ENCODE peak calls at places on chromosomes 4 and X, in nine cellular contexts. One of them, this sample, is unnamed.

GRCh38 chrX:107672955-107673378 is 44.7 kb downstream of the PRPS1 start:
- DNase-seq in PC-3: peak; percentile 84
- DNase-seq in A673: peak; percentile 63
- DNase-seq in left ventricle myocardium inferior: peak; percentile 67
- DNase-seq in GM23338: peak; percentile 73
- DNase-seq in cardiac muscle cell: peak; percentile 90
- DNase-seq in A549: peak; percentile 31
- DNase-seq in ovary: peak; percentile 76
- DNase-seq in tibial artery: peak; percentile 77
- DNase-seq in this sample: peak; percentile 84

GRCh38 chr4:1795304-1796195 is 2.5 kb downstream of the FGFR3 start:
- DNase-seq in PC-3: no peak
- DNase-seq in A673: peak; percentile 45
- DNase-seq in left ventricle myocardium inferior: no peak
- DNase-seq in GM23338: peak; percentile 63
- DNase-seq in cardiac muscle cell: no peak
- DNase-seq in A549: no peak
- DNase-seq in ovary: no peak
- DNase-seq in tibial artery: no peak
- DNase-seq in this sample: no peak

GRCh38 chrX:119647552-119648420 is 41.6 kb upstream of the NKRF start:
- DNase-seq in PC-3: no peak
- DNase-seq in A673: no peak
- DNase-seq in left ventricle myocardium inferior: no peak
- DNase-seq in GM23338: no peak
- DNase-seq in cardiac muscle cell: no peak
- DNase-seq in A549: no peak
- DNase-seq in ovary: no peak
- DNase-seq in tibial artery: no peak
- DNase-seq in this sample: no peak

GRCh38 chr4:6951880-6952381 is 42.3 kb downstream of the TBC1D14 start:
- DNase-seq in PC-3: no peak
- DNase-seq in A673: no peak
- DNase-seq in left ventricle myocardium inferior: no peak
- DNase-seq in GM23338: no peak
- DNase-seq in cardiac muscle cell: no peak
- DNase-seq in A549: no peak
- DNase-seq in ovary: no peak
- DNase-seq in tibial artery: no peak
- DNase-seq in this sample: no peak

GRCh38 chr4:183506389-183506735 is 1.5 kb downstream of the ING2 start:
- DNase-seq in PC-3: no peak
- DNase-seq in A673: no peak
- DNase-seq in left ventricle myocardium inferior: no peak
- DNase-seq in GM23338: no peak
- DNase-seq in cardiac muscle cell: no peak
- DNase-seq in A549: no peak
- DNase-seq in ovary: no peak
- DNase-seq in tibial artery: no peak
- DNase-seq in this sample: no peak

GRCh38 chrX:44456685-44457084 is 86.0 kb downstream of the FUNDC1 start:
- DNase-seq in PC-3: no peak
- DNase-seq in A673: no peak
- DNase-seq in left ventricle myocardium inferior: no peak
- DNase-seq in GM23338: no peak
- DNase-seq in cardiac muscle cell: no peak
- DNase-seq in A549: no peak
- DNase-seq in ovary: no peak
- DNase-seq in tibial artery: no peak
- DNase-seq in this sample: no peak

GRCh38 chr4:65367306-65367705 is 303.0 kb downstream of the EPHA5 start:
- DNase-seq in PC-3: peak; percentile 44
- DNase-seq in A673: no peak
- DNase-seq in left ventricle myocardium inferior: no peak
- DNase-seq in GM23338: no peak
- DNase-seq in cardiac muscle cell: no peak
- DNase-seq in A549: no peak
- DNase-seq in ovary: no peak
- DNase-seq in tibial artery: no peak
- DNase-seq in this sample: no peak

GRCh38 chr4:67014592-67014991 is 530.7 kb downstream of the CENPC start:
- DNase-seq in PC-3: no peak
- DNase-seq in A673: no peak
- DNase-seq in left ventricle myocardium inferior: no peak
- DNase-seq in GM23338: peak; percentile 37
- DNase-seq in cardiac muscle cell: no peak
- DNase-seq in A549: no peak
- DNase-seq in ovary: no peak
- DNase-seq in tibial artery: no peak
- DNase-seq in this sample: no peak

DNA sequence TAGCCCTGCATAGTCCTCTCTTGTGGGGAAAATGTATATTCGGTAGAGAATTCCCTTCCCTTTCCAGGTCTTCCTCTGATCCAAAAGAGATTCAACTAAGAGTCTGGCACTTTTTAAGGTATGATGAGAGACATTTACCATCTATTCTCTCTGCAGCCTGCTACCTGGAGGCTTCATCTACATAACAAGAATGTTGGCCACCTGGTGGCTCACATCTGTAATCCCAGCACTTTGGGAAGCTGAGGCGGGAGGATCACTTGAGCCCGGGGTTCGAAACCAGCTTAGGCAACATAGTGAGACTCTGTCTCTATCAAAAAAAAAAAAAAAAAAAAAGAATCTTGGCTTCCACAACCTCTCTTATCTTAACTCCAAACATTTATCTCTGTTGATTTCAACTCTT is 40.4 kb upstream of the NOCT start:
- DNase-seq in PC-3: no peak
- DNase-seq in A673: no peak
- DNase-seq in left ventricle myocardium inferior: no peak
- DNase-seq in GM23338: peak; percentile 91
- DNase-seq in cardiac muscle cell: no peak
- DNase-seq in A549: no peak
- DNase-seq in ovary: no peak
- DNase-seq in tibial artery: no peak
- DNase-seq in this sample: no peak
- TF ChIP-seq CTCF in PC-3: no peak
- TF ChIP-seq CTCF in A673: no peak
- TF ChIP-seq CTCF in left ventricle myocardium inferior: no peak
- TF ChIP-seq CTCF in GM23338: peak; percentile 40
- TF ChIP-seq CTCF in cardiac muscle cell: no peak
- TF ChIP-seq CTCF in A549: no peak
- TF ChIP-seq CTCF in ovary: no peak
- TF ChIP-seq CTCF in tibial artery: no peak
- TF ChIP-seq CTCF in this sample: no peak

GRCh38 chr4:68361146-68361589 is 11.3 kb upstream of the YTHDC1 start:
- DNase-seq in PC-3: peak; percentile 94
- DNase-seq in A673: no peak
- DNase-seq in left ventricle myocardium inferior: no peak
- DNase-seq in GM23338: no peak
- DNase-seq in cardiac muscle cell: peak; percentile 47
- DNase-seq in A549: no peak
- DNase-seq in ovary: no peak
- DNase-seq in tibial artery: no peak
- DNase-seq in this sample: peak; percentile 74

GRCh38 chr4:68359508-68359907 is 9.6 kb upstream of the YTHDC1 start:
- DNase-seq in PC-3: no peak
- DNase-seq in A673: no peak
- DNase-seq in left ventricle myocardium inferior: no peak
- DNase-seq in GM23338: no peak
- DNase-seq in cardiac muscle cell: no peak
- DNase-seq in A549: no peak
- DNase-seq in ovary: no peak
- DNase-seq in tibial artery: no peak
- DNase-seq in this sample: no peak

GRCh38 chr4:68365068-68365467 is 15.2 kb upstream of the YTHDC1 start:
- DNase-seq in PC-3: no peak
- DNase-seq in A673: no peak
- DNase-seq in left ventricle myocardium inferior: no peak
- DNase-seq in GM23338: no peak
- DNase-seq in cardiac muscle cell: no peak
- DNase-seq in A549: no peak
- DNase-seq in ovary: no peak
- DNase-seq in tibial artery: no peak
- DNase-seq in this sample: no peak

GRCh38 chr4:68358988-68359387 is 9.1 kb upstream of the YTHDC1 start:
- DNase-seq in PC-3: no peak
- DNase-seq in A673: no peak
- DNase-seq in left ventricle myocardium inferior: no peak
- DNase-seq in GM23338: no peak
- DNase-seq in cardiac muscle cell: no peak
- DNase-seq in A549: no peak
- DNase-seq in ovary: no peak
- DNase-seq in tibial artery: no peak
- DNase-seq in this sample: no peak

GRCh38 chr4:68360570-68360969 is 10.7 kb upstream of the YTHDC1 start:
- DNase-seq in PC-3: no peak
- DNase-seq in A673: no peak
- DNase-seq in left ventricle myocardium inferior: no peak
- DNase-seq in GM23338: no peak
- DNase-seq in cardiac muscle cell: no peak
- DNase-seq in A549: no peak
- DNase-seq in ovary: no peak
- DNase-seq in tibial artery: no peak
- DNase-seq in this sample: no peak
- H3K27ac ChIP-seq in PC-3: peak overlapping the region; percentile 54
- H3K27ac ChIP-seq in A673: no peak overlapping the region
- H3K27ac ChIP-seq in left ventricle myocardium inferior: no peak overlapping the region
- H3K27ac ChIP-seq in GM23338: no peak overlapping the region
- H3K27ac ChIP-seq in cardiac muscle cell: no peak overlapping the region
- H3K27ac ChIP-seq in A549: peak overlapping the region; percentile 72
- H3K27ac ChIP-seq in ovary: no peak overlapping the region
- H3K27ac ChIP-seq in tibial artery: no peak overlapping the region
- H3K27ac ChIP-seq in this sample: peak overlapping the region; percentile 84

DNA sequence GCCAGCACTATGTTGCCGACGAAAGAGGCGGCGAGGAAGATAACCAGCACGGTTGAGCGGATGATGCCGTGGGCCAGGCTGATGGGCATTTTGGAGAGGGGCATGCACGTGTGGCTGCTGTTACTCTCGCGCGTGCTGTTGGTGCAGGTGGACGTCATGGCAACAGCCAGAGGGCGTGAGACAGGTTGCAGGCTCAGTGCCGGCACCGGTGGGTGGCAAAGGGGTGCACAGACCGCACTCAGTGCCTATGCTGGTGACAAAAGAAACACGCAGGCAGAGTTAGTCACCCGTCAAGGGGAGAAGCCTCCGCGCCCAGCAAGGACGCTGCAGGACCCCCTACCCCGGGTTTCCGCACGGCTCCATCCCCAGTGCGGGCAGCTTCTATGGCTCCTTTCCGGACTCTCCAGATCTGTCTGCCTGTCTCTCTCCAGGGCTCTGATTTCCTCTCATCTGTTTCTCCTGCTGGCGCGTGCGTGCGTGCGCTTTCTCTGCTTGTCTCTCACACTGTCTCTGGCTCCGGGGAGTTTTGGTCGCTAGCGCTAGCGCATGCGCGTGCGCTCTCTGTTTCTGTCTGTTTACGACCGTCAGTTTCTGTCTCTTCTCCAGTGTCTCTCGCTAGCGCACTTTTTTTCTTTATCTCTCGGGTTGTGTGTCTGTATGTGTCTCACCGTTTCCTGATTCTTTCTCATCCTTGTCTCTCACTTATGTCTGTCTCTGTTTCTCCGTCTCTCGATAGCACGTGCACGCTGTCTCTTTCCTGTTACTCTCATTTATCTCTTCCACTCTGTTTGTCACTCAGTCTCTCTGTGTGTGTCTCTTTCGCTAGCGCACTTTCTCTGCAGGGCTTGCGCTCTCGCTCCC is 2.0 kb downstream of the GPR101 start:
- DNase-seq in PC-3: peak; percentile 48
- DNase-seq in A673: peak; percentile 78
- DNase-seq in left ventricle myocardium inferior: no peak
- DNase-seq in GM23338: peak; percentile 68
- DNase-seq in cardiac muscle cell: peak; percentile 49
- DNase-seq in A549: no peak
- DNase-seq in ovary: peak; percentile 26
- DNase-seq in tibial artery: no peak
- DNase-seq in this sample: no peak
- TF ChIP-seq CTCF in PC-3: no peak
- TF ChIP-seq CTCF in A673: no peak
- TF ChIP-seq CTCF in left ventricle myocardium inferior: no peak
- TF ChIP-seq CTCF in GM23338: no peak
- TF ChIP-seq CTCF in cardiac muscle cell: no peak
- TF ChIP-seq CTCF in A549: no peak
- TF ChIP-seq CTCF in ovary: no peak
- TF ChIP-seq CTCF in tibial artery: no peak
- TF ChIP-seq CTCF in this sample: no peak

GRCh38 chr4:53066155-53066554 is 204.0 kb downstream of the RASL11B start:
- DNase-seq in PC-3: no peak
- DNase-seq in A673: no peak
- DNase-seq in left ventricle myocardium inferior: no peak
- DNase-seq in GM23338: no peak
- DNase-seq in cardiac muscle cell: no peak
- DNase-seq in A549: no peak
- DNase-seq in ovary: no peak
- DNase-seq in tibial artery: no peak
- DNase-seq in this sample: no peak
- H3K27ac ChIP-seq in PC-3: no peak overlapping the region
- H3K27ac ChIP-seq in A673: no peak overlapping the region
- H3K27ac ChIP-seq in left ventricle myocardium inferior: no peak overlapping the region
- H3K27ac ChIP-seq in GM23338: no peak overlapping the region
- H3K27ac ChIP-seq in cardiac muscle cell: no peak overlapping the region
- H3K27ac ChIP-seq in A549: no peak overlapping the region
- H3K27ac ChIP-seq in ovary: no peak overlapping the region
- H3K27ac ChIP-seq in tibial artery: no peak overlapping the region
- H3K27ac ChIP-seq in this sample: no peak overlapping the region

GRCh38 chrX:54481751-54482150 is 14.3 kb downstream of the FGD1 start:
- DNase-seq in PC-3: no peak
- DNase-seq in A673: no peak
- DNase-seq in left ventricle myocardium inferior: no peak
- DNase-seq in GM23338: peak; percentile 60
- DNase-seq in cardiac muscle cell: no peak
- DNase-seq in A549: no peak
- DNase-seq in ovary: no peak
- DNase-seq in tibial artery: no peak
- DNase-seq in this sample: no peak
- TF ChIP-seq CTCF in PC-3: no peak
- TF ChIP-seq CTCF in A673: peak; percentile 19
- TF ChIP-seq CTCF in left ventricle myocardium inferior: no peak
- TF ChIP-seq CTCF in GM23338: no peak
- TF ChIP-seq CTCF in cardiac muscle cell: peak; percentile 23
- TF ChIP-seq CTCF in A549: no peak
- TF ChIP-seq CTCF in ovary: no peak
- TF ChIP-seq CTCF in tibial artery: no peak
- TF ChIP-seq CTCF in this sample: no peak

GRCh38 chr4:39655866-39656265 is 17.2 kb upstream of the SMIM14 start:
- DNase-seq in PC-3: peak; percentile 35
- DNase-seq in A673: no peak
- DNase-seq in left ventricle myocardium inferior: no peak
- DNase-seq in GM23338: no peak
- DNase-seq in cardiac muscle cell: no peak
- DNase-seq in A549: no peak
- DNase-seq in ovary: no peak
- DNase-seq in tibial artery: peak; percentile 53
- DNase-seq in this sample: no peak
- H3K27ac ChIP-seq in PC-3: no peak overlapping the region
- H3K27ac ChIP-seq in A673: no peak overlapping the region
- H3K27ac ChIP-seq in left ventricle myocardium inferior: peak overlapping the region; percentile 0
- H3K27ac ChIP-seq in GM23338: no peak overlapping the region
- H3K27ac ChIP-seq in cardiac muscle cell: no peak overlapping the region
- H3K27ac ChIP-seq in A549: no peak overlapping the region
- H3K27ac ChIP-seq in ovary: no peak overlapping the region
- H3K27ac ChIP-seq in tibial artery: no peak overlapping the region
- H3K27ac ChIP-seq in this sample: no peak overlapping the region

This sample was measured in RWPE2.